ENCODE peak calls at places on chromosomes 7 and 10, in four cellular contexts. Q is aorta, I is ELR, S is psoas muscle. V is an unnamed sample.

GRCh38 chr7:12757443-12757842 is 70.0 kb downstream of the ARL4A start:
- DNase-seq in Q (no peak), I (peak), S (no peak), V (peak)

GRCh38 chr7:74051629-74052410 is 23.8 kb downstream of the ELN start:
- DNase-seq in Q (peak), I (peak), S (peak), V (peak)

GRCh38 chr10:127832456-127832855 is 60.3 kb downstream of the CLRN3 start:
- DNase-seq in Q (no peak), I (no peak), S (no peak), V (no peak)

GRCh38 chr7:84372155-84372621 is 177.6 kb upstream of the SEMA3A start:
- DNase-seq in Q (no peak), I (peak), S (no peak), V (peak)

GRCh38 chr10:104835422-104835821 is 194.3 kb downstream of the SORCS3 start:
- DNase-seq in Q (no peak), I (no peak), S (no peak), V (no peak)

GRCh38 chr7:74482629-74483401 is 29.1 kb downstream of the GTF2IRD1 start:
- DNase-seq in Q (no peak), I (peak), S (peak), V (peak)

GRCh38 chr7:12564996-12565764 is 5.3 kb upstream of the SCIN start:
- DNase-seq in Q (no peak), I (peak), S (no peak), V (no peak)

GRCh38 chr7:16345979-16346958 is 75.1 kb downstream of the CRPPA start:
- DNase-seq in Q (no peak), I (peak), S (no peak), V (peak)

GRCh38 chr7:156932006-156932405 is 17.5 kb upstream of the NOM1 start:
- DNase-seq in Q (no peak), I (peak), S (no peak), V (no peak)

GRCh38 chr7:10802526-10802925 is 171.1 kb upstream of the PHF14 start:
- DNase-seq in Q (no peak), I (peak), S (no peak), V (peak)

V was measured in EH.